ENCODE peak calls at places on chromosomes 12 and 14, in four cellular contexts. R is HCT116, T is K562, Q is HepG2. O is an unnamed sample.

GRCh38 chr14:34944744-34945143 is 38.0 kb upstream of the SRP54 start:
- DNase-seq in R (no peak), T (no peak), Q (no peak), O (no peak)

GRCh38 chr12:123767613-123768012 is 5.5 kb downstream of the DNAH10 start:
- DNase-seq in R (no peak), T (no peak), Q (no peak), O (no peak)

GRCh38 chr12:52198454-52199215 is 6.8 kb upstream of the KRT80 start:
- DNase-seq in R (no peak), T (no peak), Q (no peak), O (no peak)

GRCh38 chr12:123948401-123949117 is 24.1 kb downstream of the CCDC92 start:
- DNase-seq in R (no peak), T (no peak), Q (no peak), O (no peak)

GRCh38 chr12:58915634-58916033 is 4.7 kb downstream of the LRIG3 start:
- DNase-seq in R (no peak), T (no peak), Q (no peak), O (no peak)

GRCh38 chr14:89473979-89474378 is 56.9 kb upstream of the FOXN3 start:
- DNase-seq in R (no peak), T (no peak), Q (no peak), O (peak)

GRCh38 chr12:93982847-93983315 is 165.5 kb upstream of the PLXNC1 start:
- DNase-seq in R (no peak), T (no peak), Q (no peak), O (no peak)

GRCh38 chr12:125853670-125854069 is 788.4 kb downstream of the AACS start:
- DNase-seq in R (no peak), T (no peak), Q (no peak), O (no peak)

GRCh38 chr14:83779266-83779665 is 1750.7 kb upstream of the FLRT2 start:
- DNase-seq in R (no peak), T (no peak), Q (no peak), O (no peak)

GRCh38 chr12:122979908-122980191 is 631 bp upstream of the ARL6IP4 start:
- DNase-seq in R (no peak), T (no peak), Q (no peak), O (no peak)

GRCh38 chr12:82682851-82683261 is 3.9 kb upstream of the TMTC2 start:
- DNase-seq in R (no peak), T (no peak), Q (no peak), O (no peak)

GRCh38 chr12:115763376-115763775 is 514.1 kb downstream of the MED13L start:
- DNase-seq in R (no peak), T (no peak), Q (no peak), O (no peak)

GRCh38 chr14:30005114-30005698 is 77.6 kb upstream of the PRKD1 start:
- DNase-seq in R (no peak), T (peak), Q (peak), O (peak)

GRCh38 chr14:71474866-71475265 is 457.4 kb upstream of the RGS6 start:
- DNase-seq in R (no peak), T (no peak), Q (no peak), O (no peak)

GRCh38 chr14:46259536-46259935 is 392.0 kb downstream of the RPL10L start:
- DNase-seq in R (no peak), T (no peak), Q (no peak), O (no peak)

GRCh38 chr14:105221598-105222178 is 26.6 kb upstream of the BTBD6 start:
- DNase-seq in R (no peak), T (no peak), Q (no peak), O (no peak)

GRCh38 chr14:88613552-88614010 is 50.7 kb downstream of the ZC3H14 start:
- DNase-seq in R (no peak), T (no peak), Q (peak), O (no peak)

GRCh38 chr12:53184828-53185227 is 4.1 kb upstream of the CSAD start:
- DNase-seq in R (no peak), T (no peak), Q (no peak), O (no peak)

GRCh38 chr14:78403278-78403815 is 233.2 kb downstream of the NRXN3 start:
- DNase-seq in R (no peak), T (no peak), Q (no peak), O (no peak)

GRCh38 chr12:27284751-27285150 is 40.7 kb downstream of the STK38L start:
- DNase-seq in R (no peak), T (no peak), Q (no peak), O (no peak)

GRCh38 chr12:67810166-67810565 is 161.6 kb downstream of the DYRK2 start:
- DNase-seq in R (no peak), T (no peak), Q (no peak), O (no peak)

GRCh38 chr14:96246535-96246839 is 9.5 kb upstream of the BDKRB1 start:
- DNase-seq in R (no peak), T (no peak), Q (no peak), O (no peak)

GRCh38 chr14:32336702-32337101 is 7.6 kb downstream of the AKAP6 start:
- DNase-seq in R (no peak), T (peak), Q (no peak), O (no peak)

GRCh38 chr12:93825926-93826599 is 148.9 kb downstream of the CRADD start:
- DNase-seq in R (no peak), T (no peak), Q (no peak), O (no peak)

GRCh38 chr12:108850854-108851573 is 6.4 kb downstream of the SSH1 start:
- DNase-seq in R (no peak), T (peak), Q (no peak), O (peak)

GRCh38 chr12:92261071-92261470 is 115.4 kb upstream of the BTG1 start:
- DNase-seq in R (no peak), T (no peak), Q (no peak), O (no peak)

GRCh38 chr14:22657861-22658260 is 13.7 kb upstream of the OR6J1 start:
- DNase-seq in R (no peak), T (peak), Q (peak), O (no peak)
- TF ChIP-seq ELF1 in R (no peak), T (no peak), Q (no peak), O (no peak)

DNA sequence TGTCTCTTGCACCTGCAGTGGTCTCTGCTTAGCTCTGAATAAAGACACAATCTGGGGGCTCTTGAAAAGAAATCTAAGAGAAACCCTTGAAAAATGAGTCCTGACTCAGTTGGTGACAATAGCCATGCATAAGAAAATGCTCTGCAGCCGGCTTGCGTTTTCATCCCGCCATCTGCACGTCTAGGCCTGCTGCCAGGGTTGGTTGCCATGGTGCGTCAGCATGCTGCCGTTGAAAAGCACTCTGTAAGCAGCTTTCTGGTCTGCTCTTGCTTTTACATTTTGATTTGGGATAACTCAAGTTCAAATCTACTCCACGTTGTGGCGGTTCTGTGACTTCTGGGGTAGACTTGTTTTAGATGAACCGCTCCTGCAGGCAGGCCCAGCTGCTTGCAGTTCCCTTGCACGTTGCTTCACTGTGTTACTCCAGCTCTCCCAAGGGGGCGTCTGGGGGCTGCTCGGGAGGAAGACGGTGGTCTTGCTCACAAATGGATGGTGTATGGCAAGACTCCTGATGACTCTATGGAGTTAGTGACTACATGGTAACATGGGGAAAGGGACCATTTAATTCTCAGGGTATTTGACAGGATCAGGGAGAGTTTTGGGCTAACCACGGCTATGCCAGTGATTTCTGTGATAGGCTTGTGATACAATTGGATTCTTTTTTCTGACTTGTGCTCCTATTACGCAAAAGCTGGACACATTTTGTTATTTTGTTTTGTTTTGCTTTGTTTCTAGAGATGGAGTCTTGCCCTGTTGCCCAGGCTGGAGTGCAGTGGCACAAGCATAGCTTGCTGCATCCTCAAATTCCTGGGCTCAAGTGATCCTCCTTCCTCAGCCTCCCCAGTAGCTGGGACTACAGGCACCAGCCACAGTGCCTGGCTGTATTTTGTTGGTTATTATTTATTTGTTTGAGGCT is 15.8 kb downstream of the WNT5B start:
- DNase-seq in R (no peak), T (no peak), Q (no peak), O (peak)
- TF ChIP-seq RAD21 in R (no peak), T (no peak), Q (no peak), O (no peak)

GRCh38 chr12:98970950-98971349 is 325.9 kb downstream of the APAF1 start:
- DNase-seq in R (no peak), T (no peak), Q (no peak), O (no peak)

GRCh38 chr12:98973395-98973794 is 328.3 kb downstream of the APAF1 start:
- DNase-seq in R (peak), T (no peak), Q (no peak), O (no peak)

GRCh38 chr12:98980508-98980907 is 335.4 kb downstream of the APAF1 start:
- DNase-seq in R (no peak), T (no peak), Q (no peak), O (no peak)

GRCh38 chr12:98970210-98970609 is 325.1 kb downstream of the APAF1 start:
- DNase-seq in R (no peak), T (no peak), Q (no peak), O (no peak)

DNA sequence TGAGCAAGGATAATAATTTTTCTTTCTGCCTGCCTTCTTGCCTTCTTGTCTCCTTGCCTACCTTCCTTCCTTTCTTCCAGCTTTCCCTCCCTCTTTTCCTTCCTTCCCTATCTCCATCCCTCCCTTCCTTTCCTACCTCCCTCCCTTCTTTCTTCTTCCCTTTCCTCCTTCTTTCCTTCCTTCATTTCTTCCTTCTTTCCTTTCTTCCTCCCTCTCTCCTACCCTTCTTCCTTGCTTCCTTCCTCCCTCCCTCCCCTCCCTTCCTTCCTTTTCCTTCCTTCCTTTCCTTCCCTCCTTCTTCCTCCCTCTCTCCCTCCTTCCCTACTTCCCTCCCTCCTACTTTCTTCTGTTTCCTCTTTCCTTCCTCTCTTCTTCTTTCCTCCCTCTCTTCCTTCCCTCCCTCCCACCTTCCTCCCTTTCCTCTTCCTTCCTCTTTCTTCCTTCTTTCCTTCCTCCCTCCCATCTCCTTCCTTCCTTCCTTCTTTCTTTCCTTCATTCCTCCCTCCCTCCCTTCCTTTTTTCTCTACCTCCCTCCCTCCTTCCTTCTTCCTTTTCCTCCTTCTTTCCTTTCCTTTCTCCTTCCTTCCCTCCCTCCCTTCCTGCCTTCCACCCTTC is 329.8 kb downstream of the APAF1 start:
- DNase-seq in R (no peak), T (no peak), Q (no peak), O (no peak)
- TF ChIP-seq ELF1 in R (no peak), T (no peak), Q (no peak), O (no peak)

DNA sequence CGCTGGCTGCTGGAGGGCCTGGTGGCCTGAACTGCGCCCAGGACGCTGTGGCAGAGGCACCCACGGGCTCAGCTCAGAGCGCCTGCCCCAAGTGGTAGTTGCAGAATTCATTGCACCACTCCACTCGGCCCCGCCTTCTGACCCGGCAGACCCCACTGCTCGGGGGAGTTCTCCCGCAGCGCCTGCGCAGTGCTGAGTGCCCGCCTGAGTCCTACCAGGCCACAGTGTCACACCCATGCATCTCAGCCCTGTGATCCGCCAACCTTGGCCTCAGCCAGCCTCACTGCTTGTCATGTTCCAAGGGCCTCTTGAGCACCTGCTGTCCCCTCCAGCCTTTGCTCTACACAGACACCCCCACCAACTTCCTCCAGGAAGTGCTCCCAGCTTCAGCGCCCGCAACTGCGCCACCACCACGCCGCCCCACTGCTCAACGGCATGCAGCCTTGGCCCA is 12.2 kb downstream of the DEGS2 start:
- DNase-seq in R (no peak), T (no peak), Q (no peak), O (peak)
- TF ChIP-seq RAD21 in R (no peak), T (no peak), Q (no peak), O (no peak)

DNA sequence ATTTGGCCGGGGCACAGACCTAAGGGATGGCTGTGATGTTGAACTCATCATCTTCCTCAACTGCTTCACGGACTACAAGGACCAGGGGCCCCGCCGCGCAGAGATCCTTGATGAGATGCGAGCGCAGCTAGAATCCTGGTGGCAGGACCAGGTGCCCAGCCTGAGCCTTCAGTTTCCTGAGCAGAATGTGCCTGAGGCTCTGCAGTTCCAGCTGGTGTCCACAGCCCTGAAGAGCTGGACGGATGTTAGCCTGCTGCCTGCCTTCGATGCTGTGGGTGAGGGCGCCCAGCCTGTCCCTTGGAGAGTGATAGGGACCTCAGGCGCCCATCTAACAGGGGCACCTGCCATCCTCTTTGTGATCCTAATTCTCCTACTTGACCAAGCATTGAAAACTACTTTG is 12.4 kb downstream of the OAS3 start:
- DNase-seq in R (no peak), T (no peak), Q (no peak), O (peak)
- TF ChIP-seq ELF1 in R (no peak), T (no peak), Q (no peak), O (no peak)

DNA sequence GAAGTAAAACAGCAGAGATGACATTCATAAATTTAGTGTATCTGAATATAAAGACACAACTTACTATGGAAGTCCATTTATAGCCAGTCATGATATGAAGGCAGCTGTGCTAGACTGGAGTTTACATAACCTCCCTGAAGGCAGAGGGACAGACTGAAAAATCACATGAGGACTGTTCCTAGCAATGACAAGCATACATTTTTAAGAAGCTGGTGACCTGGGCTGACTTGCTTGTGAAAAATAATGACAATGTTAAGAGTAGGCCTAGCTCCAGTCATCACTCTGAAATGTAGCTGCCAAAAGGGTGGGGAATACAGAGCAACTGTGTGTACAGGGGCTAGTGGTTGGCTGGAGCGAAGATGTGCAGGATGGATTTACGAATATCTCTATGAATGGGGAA is 168.5 kb downstream of the STXBP6 start:
- DNase-seq in R (no peak), T (no peak), Q (no peak), O (no peak)
- TF ChIP-seq RAD21 in R (no peak), T (no peak), Q (no peak), O (no peak)